ENCODE peak calls at places on chromosomes 11 and 22, in nine cellular contexts. V is pancreas, C is Peyer's patch, N is IMR-90, J is HFF-Myc, W is H9, K is nephron progenitor cell, D is astrocyte of the spinal cord, O is GM23338. T is an unnamed sample.

GRCh38 chr11:28673687-28674431 is 565.7 kb downstream of the METTL15 start:
- DNase-seq in W (no peak), K (no peak), V (no peak), J (peak; percentile 78), D (no peak), N (peak; percentile 13), C (no peak), O (peak; percentile 6), T (no peak)

GRCh38 chr11:95788921-95789505 is 569 bp downstream of the FAM76B start:
- DNase-seq in J (peak; percentile 29), N (peak; percentile 43), W (peak; percentile 57), K (peak; percentile 53), C (peak; percentile 49), V (peak; percentile 91), O (peak; percentile 78), D (peak; percentile 46), T (no peak)

GRCh38 chr11:34492806-34493414 is 20.7 kb downstream of the ELF5 start:
- DNase-seq in N (peak; percentile 51), W (peak; percentile 44), C (peak; percentile 89), V (no peak), J (peak; percentile 56), O (peak; percentile 87), D (peak; percentile 69), K (peak; percentile 70), T (peak; percentile 63)

GRCh38 chr11:47591764-47592163 is 2.4 kb downstream of the C1QTNF4 start:
- DNase-seq in J (no peak), C (no peak), N (no peak), O (no peak), W (no peak), K (peak; percentile 39), V (no peak), D (no peak), T (no peak)

GRCh38 chr22:50201191-50202129 is 649 bp downstream of the SELENOO start:
- DNase-seq in D (no peak), W (no peak), K (peak; percentile 52), V (peak; percentile 88), C (no peak), O (peak; percentile 52), N (no peak), J (no peak), T (no peak)

GRCh38 chr11:74288911-74289310 is 22.5 kb downstream of the P4HA3 start:
- DNase-seq in W (no peak), J (no peak), K (no peak), D (peak; percentile 27), N (no peak), O (no peak), V (no peak), C (no peak), T (no peak)

GRCh38 chr11:29343465-29344333 is 673.1 kb downstream of the KCNA4 start:
- DNase-seq in D (peak; percentile 36), C (peak; percentile 59), W (peak; percentile 76), K (peak; percentile 83), O (peak; percentile 72), J (peak; percentile 22), N (peak; percentile 34), V (peak; percentile 80), T (no peak)

GRCh38 chr22:27074016-27074415 is 416.6 kb downstream of the MIAT start:
- DNase-seq in D (no peak), N (no peak), K (no peak), C (no peak), W (no peak), V (no peak), J (no peak), O (no peak), T (no peak)

GRCh38 chr11:58493676-58494075 is 14.2 kb downstream of the OR5B21 start:
- DNase-seq in N (peak; percentile 48), K (no peak), D (peak; percentile 3), O (no peak), J (no peak), W (no peak), C (no peak), V (no peak), T (no peak)

GRCh38 chr11:2393941-2394817 is 6.4 kb upstream of the TSSC4 start:
- DNase-seq in K (no peak), W (no peak), O (no peak), N (no peak), D (no peak), V (peak; percentile 48), J (no peak), C (peak; percentile 85), T (no peak)
- TF ChIP-seq CTCF in K (no peak), W (no peak), O (peak; percentile 16), N (no peak), D (peak; percentile 3), V (no peak), J (no peak), C (no peak), T (no peak)

GRCh38 chr22:36585841-36586240 is 56.9 kb upstream of the EIF3D start:
- DNase-seq in W (peak; percentile 54), O (peak; percentile 51), J (no peak), K (no peak), V (no peak), C (no peak), D (no peak), N (peak; percentile 20), T (no peak)
- TF ChIP-seq CTCF in W (no peak), O (no peak), J (no peak), K (no peak), V (no peak), C (no peak), D (no peak), N (no peak), T (no peak)

GRCh38 chr11:3983101-3983500 is 111.5 kb upstream of the RRM1 start:
- DNase-seq in D (no peak), C (no peak), N (no peak), J (no peak), W (no peak), V (no peak), O (no peak), K (no peak), T (no peak)

GRCh38 chr11:3981084-3981633 is 113.4 kb upstream of the RRM1 start:
- DNase-seq in K (no peak), O (no peak), C (no peak), N (no peak), W (no peak), D (no peak), V (no peak), J (no peak), T (no peak)

GRCh38 chr11:3982431-3982830 is 112.2 kb upstream of the RRM1 start:
- DNase-seq in V (no peak), K (no peak), W (no peak), D (no peak), O (no peak), J (no peak), C (no peak), N (peak; percentile 64), T (no peak)

GRCh38 chr11:3986301-3986700 is 108.3 kb upstream of the RRM1 start:
- DNase-seq in J (no peak), O (no peak), D (no peak), W (no peak), N (no peak), K (no peak), C (no peak), V (no peak), T (no peak)

DNA sequence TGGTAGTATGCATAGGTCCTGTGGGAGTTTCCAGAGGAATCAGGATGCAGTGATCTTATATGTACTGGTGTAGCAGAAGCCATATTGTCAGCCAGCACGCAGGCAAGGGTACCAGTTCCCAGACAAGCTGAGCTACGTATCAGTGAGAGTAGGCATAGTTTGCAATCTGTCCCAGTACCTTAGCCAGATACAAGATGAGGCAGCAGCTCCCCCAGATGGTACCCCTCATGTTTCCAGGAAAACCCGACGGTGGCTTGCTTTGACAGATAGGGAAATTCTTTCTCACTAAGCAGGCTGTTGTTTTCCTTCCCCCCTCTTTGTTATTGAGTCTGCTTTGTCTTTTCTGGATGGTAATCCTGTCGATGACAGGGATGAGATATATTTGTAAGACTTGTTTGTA is 109.7 kb upstream of the RRM1 start:
- DNase-seq in C (peak; percentile 50), J (no peak), W (peak; percentile 24), D (peak; percentile 16), K (no peak), O (peak; percentile 63), N (peak; percentile 17), V (no peak), T (no peak)
- TF ChIP-seq CTCF in C (no peak), J (no peak), W (peak; percentile 46), D (peak; percentile 22), K (no peak), O (peak; percentile 70), N (peak; percentile 29), V (no peak), T (peak; percentile 39)

DNA sequence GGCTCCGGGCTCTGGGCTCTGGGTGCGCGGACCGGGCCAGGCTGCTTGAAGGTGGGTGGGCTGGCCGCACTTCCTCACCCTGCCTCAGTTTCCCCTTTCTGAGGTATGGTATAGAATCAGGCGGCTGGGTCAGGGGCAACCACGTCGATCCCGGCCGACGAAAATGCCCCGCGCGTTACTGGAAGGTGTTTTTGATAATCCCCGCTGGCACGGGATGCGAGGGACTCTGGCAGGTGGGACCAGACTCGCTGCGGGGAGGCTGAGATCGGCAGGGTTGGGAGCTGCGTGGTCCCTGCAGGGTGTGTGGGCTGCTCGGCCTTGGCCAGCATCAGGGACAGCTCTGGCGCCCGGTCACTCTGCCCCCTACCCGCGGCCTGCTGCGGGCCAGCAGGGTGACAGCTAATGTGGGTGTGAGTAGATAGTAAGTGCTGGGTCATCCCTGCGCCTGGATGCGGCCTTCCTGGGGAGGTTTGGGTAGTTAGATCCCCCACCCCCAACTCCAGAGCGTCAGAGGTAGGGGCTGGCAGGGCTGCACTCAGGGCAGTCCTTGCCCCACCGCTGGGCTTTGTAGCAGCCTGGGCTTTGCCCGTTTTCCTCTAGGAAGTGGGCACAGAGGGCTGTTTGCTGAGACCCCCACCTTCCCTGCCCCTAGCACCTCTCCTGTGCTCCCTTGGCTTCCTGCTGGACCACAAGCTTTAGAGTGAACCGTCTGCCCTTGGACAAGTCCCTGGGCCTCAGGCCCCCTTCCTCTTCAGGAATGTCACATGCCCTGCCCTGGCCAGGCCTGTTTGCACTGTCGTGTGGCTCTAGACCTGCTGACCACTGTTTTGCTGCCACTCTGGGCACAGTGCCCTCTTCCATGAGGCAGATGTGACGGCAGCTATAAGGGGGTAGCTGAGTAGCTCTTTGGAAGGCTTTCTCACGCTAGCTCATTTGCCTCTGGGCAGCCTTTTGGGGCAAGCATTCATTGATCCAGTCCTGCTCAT is 579 bp downstream of the TANGO2 start:
- DNase-seq in N (peak; percentile 54), O (no peak), C (peak; percentile 59), J (no peak), K (peak; percentile 45), W (no peak), V (peak; percentile 81), D (peak; percentile 20), T (no peak)
- TF ChIP-seq CTCF in N (no peak), O (no peak), C (no peak), J (no peak), K (no peak), W (no peak), V (no peak), D (no peak), T (no peak)

GRCh38 chr11:66718320-66718971 is 10.6 kb downstream of the SPTBN2 start:
- DNase-seq in V (peak; percentile 89), C (peak; percentile 67), W (peak; percentile 56), D (no peak), N (no peak), O (peak; percentile 71), J (no peak), K (no peak), T (no peak)
- TF ChIP-seq CTCF in V (peak; percentile 8), C (peak; percentile 60), W (no peak), D (no peak), N (no peak), O (peak; percentile 34), J (no peak), K (no peak), T (no peak)

T was measured in D721Med.